ENCODE peak calls at places on chromosome 16, in four cellular contexts. D, Z, H and Y are unnamed samples. For H3K36me3, the result is how much of the 10 kb centered on the place peaks cover.

GRCh38 chr16:3175157-3176153 is 12.5 kb upstream of the OR1F1 start:
- DNase-seq in D (no peak), Z (peak), H (no peak), Y (peak)

GRCh38 chr16:8936421-8936820 is 27.3 kb downstream of the USP7 start:
- DNase-seq in D (peak), Z (peak), H (peak), Y (peak)

GRCh38 chr16:83675136-83675535 is 132.6 kb upstream of the HSBP1 start:
- DNase-seq in D (no peak), Z (no peak), H (no peak), Y (no peak)

GRCh38 chr16:53341787-53342186 is 92.5 kb upstream of the RBL2 start:
- DNase-seq in D (no peak), Z (no peak), H (no peak), Y (no peak)

GRCh38 chr16:76535-77272 is 1.3 kb upstream of the MPG start:
- DNase-seq in D (no peak), Z (no peak), H (no peak), Y (peak)

GRCh38 chr16:13042291-13042690 is 140.9 kb downstream of the SHISA9 start:
- DNase-seq in D (no peak), Z (no peak), H (no peak), Y (no peak)

GRCh38 chr16:82936941-82937551 is 310.3 kb downstream of the CDH13 start:
- DNase-seq in D (no peak), Z (no peak), H (no peak), Y (peak)

GRCh38 chr16:52227851-52228250 is 319.1 kb downstream of the TOX3 start:
- DNase-seq in D (no peak), Z (no peak), H (no peak), Y (no peak)

GRCh38 chr16:82070656-82071369 is 35.8 kb downstream of the HSD17B2 start:
- DNase-seq in D (no peak), Z (no peak), H (no peak), Y (peak)

GRCh38 chr16:19613834-19614233 is 58.3 kb downstream of the VPS35L start:
- DNase-seq in D (no peak), Z (no peak), H (no peak), Y (no peak)

GRCh38 chr16:30692381-30693074 is 6.4 kb upstream of the SRCAP start:
- DNase-seq in D (no peak), Z (no peak), H (no peak), Y (no peak)

DNA sequence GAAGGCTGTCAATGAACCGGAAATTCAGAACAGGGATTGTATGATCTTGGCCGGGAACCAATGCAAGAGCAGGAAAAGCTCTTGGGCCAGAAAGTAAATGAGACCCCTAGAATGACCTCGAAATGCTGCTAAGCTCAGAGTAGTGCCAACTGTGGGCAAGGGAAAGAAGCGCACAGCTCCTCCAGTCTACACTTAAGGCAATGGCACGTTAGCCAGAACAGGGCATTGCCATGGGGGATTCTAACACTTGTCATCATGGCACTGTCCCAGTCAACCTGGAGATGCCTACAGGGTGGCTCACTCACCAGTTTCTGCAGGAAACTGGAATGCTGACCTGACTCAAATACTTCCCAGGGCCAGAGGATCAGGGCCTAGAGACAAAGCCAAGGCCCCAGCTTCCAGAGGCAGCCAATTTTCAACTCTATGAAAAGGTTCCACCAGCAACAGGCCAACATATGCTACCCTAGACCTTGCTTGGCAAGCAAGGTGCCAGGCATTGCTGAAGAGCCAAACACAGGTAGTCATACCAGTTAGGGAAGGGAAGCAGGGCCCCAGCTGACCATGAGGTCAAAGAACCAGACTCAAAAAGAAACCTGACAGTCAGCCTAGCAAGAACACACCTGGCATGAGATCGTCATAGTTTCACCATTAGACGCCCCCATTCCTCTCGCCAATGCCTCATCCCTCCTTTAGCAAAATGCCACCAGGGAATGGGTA is 34.9 kb downstream of the ARHGAP17 start:
- DNase-seq in D (no peak), Z (no peak), H (no peak), Y (peak)
- H3K9ac ChIP-seq in D (no peak), Z (no peak), H (no peak), Y (no peak)

GRCh38 chr16:28062261-28063046 is 1.1 kb downstream of the GSG1L start:
- DNase-seq in D (peak), Z (no peak), H (no peak), Y (no peak)
- H3K36me3 ChIP-seq in D (under half), Z (under half), H (under half), Y (under half)

DNA sequence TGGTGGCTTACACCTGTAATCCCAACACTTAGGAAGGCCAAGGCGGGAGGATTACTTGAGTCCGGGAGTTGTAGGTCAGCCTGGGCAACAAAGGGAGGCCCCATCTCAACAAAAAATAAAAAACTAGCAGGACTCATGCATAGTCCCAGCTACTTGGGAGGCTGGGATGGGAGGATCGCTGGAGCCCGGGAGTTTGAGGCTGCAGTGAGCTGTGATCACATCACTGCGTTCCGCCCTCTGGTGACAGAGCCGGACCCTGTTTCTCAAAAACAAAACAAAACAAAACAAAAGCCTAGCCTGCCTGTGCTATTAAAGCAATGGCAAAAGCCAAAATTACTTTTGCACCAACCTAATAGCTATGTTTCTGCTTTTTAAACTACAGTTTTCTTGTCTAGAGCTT is 1.5 kb downstream of the FCSK start:
- DNase-seq in D (no peak), Z (no peak), H (no peak), Y (no peak)
- H3K9ac ChIP-seq in D (no peak), Z (no peak), H (no peak), Y (no peak)

DNA sequence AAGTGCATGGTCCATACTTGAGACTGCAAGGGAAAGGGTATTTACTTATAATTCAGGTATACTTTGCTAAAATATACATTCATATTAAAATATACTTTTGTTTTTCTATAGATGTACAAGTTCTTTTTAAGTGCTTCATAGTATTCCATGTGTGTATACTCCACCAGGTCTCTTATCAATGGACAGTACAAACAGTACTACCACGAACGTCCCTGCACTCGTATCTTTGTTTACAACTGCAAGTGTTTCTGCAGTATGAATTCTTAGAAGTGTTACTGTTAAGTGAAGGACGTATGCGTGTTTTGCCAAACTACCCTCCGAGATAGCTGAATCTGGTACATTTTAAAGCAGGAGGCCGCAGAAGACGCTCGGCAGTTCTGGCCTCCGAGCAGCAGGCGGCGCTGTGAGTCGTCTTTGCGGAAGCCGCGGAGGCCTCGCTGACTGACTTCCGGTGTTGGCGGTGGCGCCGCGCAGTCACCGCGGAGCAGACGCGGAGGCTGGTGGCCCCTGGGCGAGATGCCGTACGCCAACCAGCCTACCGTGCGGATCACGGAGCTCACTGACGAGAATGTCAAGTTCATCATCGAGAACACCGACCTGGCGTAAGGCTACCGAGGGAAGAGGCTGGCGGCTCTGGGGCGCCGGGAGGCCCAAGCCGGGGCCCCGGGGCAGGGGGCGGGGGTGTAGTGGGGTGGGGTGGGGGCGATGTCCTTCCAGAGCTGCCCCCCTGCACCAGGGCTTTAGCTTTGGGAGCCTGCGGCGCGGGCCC is at the start of gene POLR2C:
- DNase-seq in D (peak), Z (peak), H (peak), Y (peak)
- H3K36me3 ChIP-seq in D (half or more), Z (under half), H (under half), Y (under half)

DNA sequence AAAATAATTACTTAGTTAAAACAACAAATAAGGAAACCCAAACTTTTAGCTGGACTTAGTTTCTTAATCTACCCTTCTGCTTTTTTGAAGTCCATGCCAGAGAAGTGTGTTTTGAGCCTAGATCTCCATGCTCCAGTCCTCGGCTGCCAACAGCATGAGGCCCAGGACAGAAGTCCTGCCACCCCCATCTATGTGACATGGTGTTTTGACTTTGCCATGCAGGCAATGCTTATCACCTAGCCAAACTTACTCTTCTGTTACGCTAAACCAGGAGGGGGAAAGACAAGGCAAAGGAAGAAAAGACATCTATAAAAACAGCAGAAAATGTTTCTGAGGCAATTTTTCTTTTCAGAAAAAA is 119.5 kb downstream of the PARN start:
- DNase-seq in D (no peak), Z (no peak), H (no peak), Y (no peak)
- H3K9ac ChIP-seq in D (no peak), Z (no peak), H (no peak), Y (peak)

GRCh38 chr16:85805442-85806045 is 6.0 kb downstream of the COX4I1 start:
- DNase-seq in D (no peak), Z (no peak), H (no peak), Y (no peak)
- H3K36me3 ChIP-seq in D (half or more), Z (half or more), H (under half), Y (under half)

DNA sequence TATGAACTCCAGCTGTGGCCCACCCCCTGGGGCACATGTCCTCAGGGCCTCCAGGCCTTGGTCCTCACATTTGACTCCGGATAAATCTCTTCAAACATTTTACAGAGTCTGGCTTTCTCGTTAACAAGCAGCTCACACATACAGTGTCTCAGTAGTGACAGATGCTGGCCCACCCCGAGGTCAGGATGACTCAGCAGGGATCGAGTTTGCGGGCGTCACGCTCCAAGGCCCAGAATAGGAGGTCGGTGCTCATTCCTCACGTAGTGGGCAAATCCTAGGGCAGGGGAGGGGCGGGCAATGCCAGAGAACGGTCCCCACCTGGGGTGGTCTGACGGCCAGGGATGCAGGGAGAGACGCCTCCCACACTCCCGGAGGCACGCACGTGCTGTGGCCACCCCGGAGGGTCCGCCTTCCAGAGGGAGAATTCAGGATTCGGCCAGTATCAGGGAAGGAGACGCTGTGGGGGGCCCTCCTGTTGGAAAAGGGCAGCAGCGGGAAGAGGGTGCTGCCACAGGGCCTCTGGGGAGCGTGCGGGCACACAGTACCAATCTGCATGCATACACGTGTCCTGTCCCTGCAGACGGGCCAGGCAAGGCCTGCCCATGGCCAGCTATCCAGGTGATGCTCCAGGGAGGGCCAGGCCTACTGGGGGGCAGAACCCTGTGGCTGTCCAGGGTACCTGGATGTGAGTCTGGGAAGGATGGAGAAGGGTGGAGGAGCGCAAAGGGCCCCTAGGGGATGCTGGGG is 8.6 kb downstream of the SLC7A5 start:
- DNase-seq in D (peak), Z (no peak), H (no peak), Y (no peak)
- H3K9ac ChIP-seq in D (no peak), Z (no peak), H (no peak), Y (no peak)

GRCh38 chr16:1397779-1398178 is 16.7 kb downstream of the UNKL start:
- DNase-seq in D (peak), Z (no peak), H (no peak), Y (no peak)
- H3K36me3 ChIP-seq in D (under half), Z (under half), H (under half), Y (under half)

GRCh38 chr16:67192781-67193260 is 866 bp downstream of the E2F4 start:
- DNase-seq in D (peak), Z (no peak), H (no peak), Y (no peak)

GRCh38 chr16:67190448-67191399 is 788 bp upstream of the EXOC3L1 start:
- DNase-seq in D (no peak), Z (no peak), H (no peak), Y (no peak)

GRCh38 chr16:67190041-67190440 is at the start of gene EXOC3L1:
- DNase-seq in D (no peak), Z (no peak), H (no peak), Y (no peak)

GRCh38 chr16:67191995-67192681 is at the start of gene E2F4:
- DNase-seq in D (peak), Z (peak), H (peak), Y (peak)

GRCh38 chr16:67191410-67191994 is 453 bp upstream of the E2F4 start:
- DNase-seq in D (no peak), Z (no peak), H (no peak), Y (no peak)
- H3K9ac ChIP-seq in D (no peak), Z (no peak), H (no peak), Y (no peak)